ENCODE peak calls at places on chromosome 13, in six cellular contexts. One of them, this sample, is unnamed.

GRCh38 chr13:72104656-72105180 is 237.7 kb upstream of the DACH1 start:
- DNase-seq in AG20443: peak; percentile 17
- DNase-seq in fibroblast of the aortic adventitia: no peak
- DNase-seq in nephron progenitor cell: no peak
- DNase-seq in NCI-H1436: no peak
- DNase-seq in NCI-H187 treated with DMSO at 0.1 percent for 48 hours: no peak
- DNase-seq in this sample: no peak

GRCh38 chr13:73189766-73190165 is 131.0 kb downstream of the KLF5 start:
- DNase-seq in NCI-H1436: no peak
- DNase-seq in AG20443: no peak
- DNase-seq in fibroblast of the aortic adventitia: no peak
- DNase-seq in nephron progenitor cell: no peak
- DNase-seq in NCI-H187 treated with DMSO at 0.1 percent for 48 hours: no peak
- DNase-seq in this sample: no peak

GRCh38 chr13:29589234-29589633 is 6.3 kb downstream of the SLC7A1 start:
- DNase-seq in nephron progenitor cell: peak; percentile 44
- DNase-seq in NCI-H187 treated with DMSO at 0.1 percent for 48 hours: no peak
- DNase-seq in NCI-H1436: no peak
- DNase-seq in AG20443: peak; percentile 52
- DNase-seq in fibroblast of the aortic adventitia: no peak
- DNase-seq in this sample: no peak

GRCh38 chr13:110108348-110109139 is 198.4 kb downstream of the COL4A1 start:
- DNase-seq in fibroblast of the aortic adventitia: peak; percentile 88
- DNase-seq in nephron progenitor cell: peak; percentile 67
- DNase-seq in NCI-H187 treated with DMSO at 0.1 percent for 48 hours: peak; percentile 51
- DNase-seq in AG20443: peak; percentile 94
- DNase-seq in NCI-H1436: peak; percentile 29
- DNase-seq in this sample: no peak

GRCh38 chr13:73158851-73159250 is 100.0 kb downstream of the KLF5 start:
- DNase-seq in fibroblast of the aortic adventitia: peak; percentile 43
- DNase-seq in NCI-H187 treated with DMSO at 0.1 percent for 48 hours: no peak
- DNase-seq in AG20443: no peak
- DNase-seq in nephron progenitor cell: no peak
- DNase-seq in NCI-H1436: no peak
- DNase-seq in this sample: no peak

GRCh38 chr13:84903391-84903790 is 895.8 kb downstream of the SLITRK6 start:
- DNase-seq in NCI-H187 treated with DMSO at 0.1 percent for 48 hours: no peak
- DNase-seq in AG20443: no peak
- DNase-seq in NCI-H1436: no peak
- DNase-seq in fibroblast of the aortic adventitia: no peak
- DNase-seq in nephron progenitor cell: no peak
- DNase-seq in this sample: no peak

GRCh38 chr13:21616205-21616604 is 12.2 kb upstream of the MICU2 start:
- DNase-seq in fibroblast of the aortic adventitia: no peak
- DNase-seq in AG20443: no peak
- DNase-seq in NCI-H187 treated with DMSO at 0.1 percent for 48 hours: no peak
- DNase-seq in nephron progenitor cell: no peak
- DNase-seq in NCI-H1436: no peak
- DNase-seq in this sample: no peak

GRCh38 chr13:43195551-43195950 is 172.2 kb downstream of the DNAJC15 start:
- DNase-seq in nephron progenitor cell: no peak
- DNase-seq in fibroblast of the aortic adventitia: no peak
- DNase-seq in AG20443: no peak
- DNase-seq in NCI-H187 treated with DMSO at 0.1 percent for 48 hours: no peak
- DNase-seq in NCI-H1436: no peak
- DNase-seq in this sample: no peak

GRCh38 chr13:30846844-30847243 is 59.2 kb upstream of the MEDAG start:
- DNase-seq in NCI-H1436: no peak
- DNase-seq in nephron progenitor cell: no peak
- DNase-seq in AG20443: no peak
- DNase-seq in fibroblast of the aortic adventitia: no peak
- DNase-seq in NCI-H187 treated with DMSO at 0.1 percent for 48 hours: no peak
- DNase-seq in this sample: no peak

GRCh38 chr13:51035469-51035868 is 75.6 kb downstream of the C13orf42 start:
- DNase-seq in AG20443: no peak
- DNase-seq in NCI-H1436: no peak
- DNase-seq in fibroblast of the aortic adventitia: no peak
- DNase-seq in nephron progenitor cell: no peak
- DNase-seq in NCI-H187 treated with DMSO at 0.1 percent for 48 hours: no peak
- DNase-seq in this sample: no peak

GRCh38 chr13:57437587-57437986 is 194.0 kb upstream of the PCDH17 start:
- DNase-seq in NCI-H1436: no peak
- DNase-seq in fibroblast of the aortic adventitia: no peak
- DNase-seq in AG20443: no peak
- DNase-seq in NCI-H187 treated with DMSO at 0.1 percent for 48 hours: no peak
- DNase-seq in nephron progenitor cell: no peak
- DNase-seq in this sample: no peak